ENCODE peak calls at places on chromosomes 2 and 18, in four cellular contexts. G is NCI-H1092, T is GM10248, B is iPS-NIHi11. C is an unnamed sample.

GRCh38 chr2:182077451-182078142 is 91.9 kb downstream of the PPP1R1C start:
- DNase-seq in G (peak), T (peak), B (peak), C (no peak)

GRCh38 chr2:159968282-159968900 is 94.0 kb downstream of the PLA2R1 start:
- DNase-seq in B (peak), G (peak), T (peak), C (no peak)

GRCh38 chr18:34738173-34738894 is 28.2 kb downstream of the DTNA start:
- DNase-seq in G (no peak), B (peak), T (no peak), C (no peak)

GRCh38 chr2:234304945-234305344 is 191.9 kb downstream of the ARL4C start:
- DNase-seq in G (no peak), T (no peak), B (peak), C (no peak)

GRCh38 chr2:128372621-128373341 is 54.1 kb upstream of the HS6ST1 start:
- DNase-seq in B (no peak), G (no peak), T (no peak), C (peak)

GRCh38 chr2:48175254-48175653 is 269.0 kb upstream of the FBXO11 start:
- DNase-seq in G (no peak), T (no peak), B (no peak), C (no peak)

GRCh38 chr2:85134255-85135065 is 1.3 kb downstream of the TCF7L1 start:
- DNase-seq in B (peak), T (no peak), G (no peak), C (no peak)

GRCh38 chr2:85537600-85538506 is 1.1 kb upstream of the MAT2A start:
- DNase-seq in B (peak), G (peak), T (peak), C (peak)

GRCh38 chr18:3624546-3624817 is 174.5 kb downstream of the TGIF1 start:
- DNase-seq in T (no peak), G (no peak), B (no peak), C (no peak)

GRCh38 chr2:200253631-200254030 is 52.9 kb upstream of the SPATS2L start:
- DNase-seq in T (no peak), G (no peak), B (no peak), C (no peak)

GRCh38 chr2:102932521-102932920 is 170.7 kb downstream of the TMEM182 start:
- DNase-seq in G (no peak), B (peak), T (no peak), C (no peak)

GRCh38 chr18:11154369-11154982 is 5.1 kb upstream of the PIEZO2 start:
- DNase-seq in B (peak), G (peak), T (peak), C (no peak)

GRCh38 chr18:11981633-11982366 is 493 bp downstream of the IMPA2 start:
- DNase-seq in T (peak), G (no peak), B (no peak), C (peak)

GRCh38 chr2:72828840-72829507 is 3.1 kb upstream of the EXOC6B start:
- DNase-seq in T (no peak), G (no peak), B (no peak), C (no peak)

GRCh38 chr2:89833780-89834117 is 1142.3 kb downstream of the RPIA start:
- DNase-seq in B (no peak), G (no peak), T (no peak), C (no peak)

GRCh38 chr2:55419236-55419513 is 481 bp downstream of the CCDC88A start:
- DNase-seq in G (no peak), B (peak), T (no peak), C (peak)

GRCh38 chr2:84970956-84971798 is at the start of gene KCMF1:
- DNase-seq in T (peak), G (peak), B (peak), C (peak)

GRCh38 chr2:42961385-42961800 is 169.0 kb upstream of the HAAO start:
- DNase-seq in T (no peak), G (no peak), B (no peak), C (no peak)

GRCh38 chr2:236773206-236773605 is 203.6 kb downstream of the ACKR3 start:
- DNase-seq in G (no peak), T (no peak), B (no peak), C (no peak)

GRCh38 chr2:196244966-196245365 is 73.6 kb upstream of the STK17B start:
- DNase-seq in B (no peak), T (no peak), G (no peak), C (no peak)

GRCh38 chr2:133266075-133266925 is 302.0 kb downstream of the NCKAP5 start:
- DNase-seq in T (no peak), B (peak), G (no peak), C (no peak)

GRCh38 chr2:62287895-62288589 is 92.1 kb downstream of the B3GNT2 start:
- DNase-seq in B (no peak), T (peak), G (peak), C (peak)

GRCh38 chr2:159125858-159126257 is 157.4 kb downstream of the TANC1 start:
- DNase-seq in T (no peak), G (no peak), B (no peak), C (no peak)

GRCh38 chr2:188078544-188078943 is 213.1 kb upstream of the GULP1 start:
- DNase-seq in T (no peak), G (no peak), B (no peak), C (no peak)

GRCh38 chr18:2894131-2894840 is 47.5 kb downstream of the EMILIN2 start:
- DNase-seq in B (no peak), T (no peak), G (no peak), C (no peak)

GRCh38 chr18:79528846-79529245 is 133.1 kb downstream of the NFATC1 start:
- DNase-seq in T (peak), G (peak), B (peak), C (peak)

GRCh38 chr2:182506606-182507005 is 79.8 kb upstream of the PDE1A start:
- DNase-seq in T (no peak), G (no peak), B (no peak), C (no peak)

GRCh38 chr2:159879061-159879604 is 81.1 kb upstream of the CD302 start:
- DNase-seq in T (peak), G (no peak), B (no peak), C (no peak)

GRCh38 chr2:54088191-54088634 is 27.2 kb upstream of the ACYP2 start:
- DNase-seq in B (no peak), T (no peak), G (no peak), C (no peak)

C was measured in immature natural killer cell.